ENCODE peak calls at places on chromosomes 2 and 18, in four cellular contexts. J, L, A and S are unnamed samples.

GRCh38 chr18:13438507-13439056 is 220.0 kb downstream of the LDLRAD4 start:
- DNase-seq in A (no peak), L (no peak), J (no peak), S (no peak)

GRCh38 chr2:68911714-68912510 is 40.7 kb upstream of the BMP10 start:
- DNase-seq in A (no peak), L (no peak), J (no peak), S (no peak)

GRCh38 chr18:45828917-45829811 is 3.7 kb downstream of the SIGLEC15 start:
- DNase-seq in A (no peak), J (no peak), L (no peak), S (peak; percentile 77)

GRCh38 chr2:172449916-172450550 is 22.6 kb downstream of the ITGA6 start:
- DNase-seq in A (no peak), L (no peak), J (no peak), S (no peak)

GRCh38 chr2:18435425-18436037 is 124.9 kb downstream of the RDH14 start:
- DNase-seq in L (no peak), A (no peak), J (no peak), S (no peak)

GRCh38 chr2:230981704-230982103 is 14.2 kb upstream of the SPATA3 start:
- DNase-seq in L (no peak), J (peak; percentile 18), A (no peak), S (no peak)

GRCh38 chr18:32373995-32374394 is 96.7 kb downstream of the GAREM1 start:
- DNase-seq in A (no peak), L (peak; percentile 65), J (no peak), S (no peak)

GRCh38 chr2:160977376-160977775 is 182.9 kb upstream of the TANK start:
- DNase-seq in A (no peak), L (no peak), J (no peak), S (no peak)

GRCh38 chr2:207528980-207529329 is 807 bp upstream of the CREB1 start:
- DNase-seq in J (peak; percentile 82), A (peak; percentile 61), L (peak; percentile 54), S (no peak)

GRCh38 chr2:26274058-26274613 is 29.4 kb downstream of the HADHB start:
- DNase-seq in J (peak; percentile 89), A (peak; percentile 59), L (peak; percentile 88), S (no peak)

GRCh38 chr2:188693111-188693510 is 281.1 kb upstream of the COL3A1 start:
- DNase-seq in A (no peak), J (no peak), L (no peak), S (peak; percentile 59)

GRCh38 chr2:121727332-121727731 is 9.3 kb downstream of the NIFK start:
- DNase-seq in A (no peak), L (no peak), J (no peak), S (no peak)

GRCh38 chr2:86434290-86434689 is 6.9 kb upstream of the KDM3A start:
- DNase-seq in A (no peak), J (no peak), L (no peak), S (no peak)

GRCh38 chr2:101463458-101463857 is 11.5 kb downstream of the RFX8 start:
- DNase-seq in J (no peak), L (no peak), A (no peak), S (no peak)

GRCh38 chr2:30914456-30914855 is 107.2 kb upstream of the CAPN13 start:
- DNase-seq in A (no peak), L (no peak), J (no peak), S (no peak)

GRCh38 chr2:84847326-84848050 is 33.4 kb downstream of the TRABD2A start:
- DNase-seq in L (no peak), J (no peak), A (no peak), S (no peak)

GRCh38 chr2:55408946-55409868 is 10.4 kb downstream of the CCDC88A start:
- DNase-seq in J (no peak), A (no peak), L (no peak), S (no peak)

GRCh38 chr2:232138441-232138840 is 176.9 kb downstream of the DIS3L2 start:
- DNase-seq in A (no peak), L (no peak), J (no peak), S (no peak)

GRCh38 chr2:100819365-100820345 is at the start of gene NPAS2:
- DNase-seq in J (peak; percentile 77), L (peak; percentile 53), A (peak; percentile 43), S (no peak)

GRCh38 chr2:219433666-219434467 is 776 bp upstream of the SPEG start:
- DNase-seq in J (peak; percentile 94), L (no peak), A (no peak), S (peak; percentile 31)

GRCh38 chr2:41698787-41699422 is 348.9 kb upstream of the PKDCC start:
- DNase-seq in L (peak; percentile 25), J (peak; percentile 68), A (peak; percentile 59), S (no peak)

GRCh38 chr18:6821346-6821745 is 91.8 kb downstream of the ARHGAP28 start:
- DNase-seq in L (no peak), J (no peak), A (no peak), S (no peak)

GRCh38 chr2:100192300-100192699 is 49.9 kb upstream of the AFF3 start:
- DNase-seq in J (no peak), A (no peak), L (no peak), S (no peak)

GRCh38 chr2:97718051-97718882 is 4.9 kb downstream of the ZAP70 start:
- DNase-seq in A (no peak), J (peak; percentile 55), L (no peak), S (peak; percentile 93)

GRCh38 chr18:55422456-55423185 is 165.4 kb downstream of the TCF4 start:
- DNase-seq in A (peak; percentile 55), J (peak; percentile 72), L (no peak), S (no peak)

GRCh38 chr2:118403658-118404451 is 315.6 kb downstream of the INSIG2 start:
- DNase-seq in A (no peak), J (no peak), L (no peak), S (no peak)

GRCh38 chr18:59540819-59541218 is 156.4 kb downstream of the CCBE1 start:
- DNase-seq in A (no peak), J (no peak), L (no peak), S (no peak)

GRCh38 chr2:223260681-223261080 is 208.7 kb downstream of the KCNE4 start:
- DNase-seq in J (no peak), A (no peak), L (no peak), S (no peak)

GRCh38 chr2:69185807-69186206 is 172.8 kb downstream of the ANTXR1 start:
- DNase-seq in L (no peak), J (no peak), A (no peak), S (no peak)

GRCh38 chr2:15111718-15112117 is 449.4 kb downstream of the NBAS start:
- DNase-seq in L (no peak), A (no peak), J (no peak), S (no peak)

GRCh38 chr2:230226090-230226551 is 585 bp downstream of the SP140 start:
- DNase-seq in A (no peak), J (no peak), L (no peak), S (no peak)

GRCh38 chr2:69947078-69947801 is 14.2 kb downstream of the ASPRV1 start:
- DNase-seq in L (no peak), J (no peak), A (no peak), S (no peak)

GRCh38 chr18:596288-596881 is 403 bp upstream of the CLUL1 start:
- DNase-seq in L (peak; percentile 56), J (no peak), A (no peak), S (no peak)

GRCh38 chr2:144522741-144523605 is 3.1 kb upstream of the ZEB2 start:
- DNase-seq in L (no peak), A (no peak), J (no peak), S (peak; percentile 80)

GRCh38 chr2:105143467-105144127 is 97.9 kb upstream of the GPR45 start:
- DNase-seq in A (peak; percentile 16), J (no peak), L (no peak), S (peak; percentile 79)

GRCh38 chr2:17615728-17616351 is 75.3 kb downstream of the VSNL1 start:
- DNase-seq in A (no peak), L (no peak), J (no peak), S (no peak)

GRCh38 chr2:105454801-105455485 is 56.1 kb upstream of the FHL2 start:
- DNase-seq in A (no peak), J (no peak), L (peak; percentile 25), S (no peak)

DNA sequence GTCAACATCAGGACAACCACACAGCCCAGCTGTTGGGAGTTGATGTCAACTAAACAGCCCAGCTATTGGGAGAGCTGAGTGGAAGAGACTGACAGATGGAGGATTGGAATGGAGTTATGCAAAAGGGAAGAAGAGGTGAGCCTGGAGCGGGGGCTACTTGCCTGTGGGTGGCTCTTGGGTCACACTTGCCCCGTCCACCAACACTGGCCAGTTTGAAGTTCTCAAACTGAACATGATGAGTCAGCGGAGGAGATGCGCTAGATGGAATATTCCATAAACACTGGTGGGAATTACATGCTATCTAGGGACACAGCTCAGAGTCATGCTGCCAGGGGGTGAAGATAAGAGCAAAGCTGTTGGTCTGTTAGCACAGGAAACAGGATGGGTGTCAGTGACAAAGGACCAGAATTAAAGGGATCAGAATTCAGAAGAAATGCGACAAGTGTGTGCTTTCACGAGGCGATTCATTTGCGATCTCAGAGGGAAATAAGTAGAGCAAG is 33.2 kb upstream of the AGAP1 start:
- DNase-seq in L (no peak), J (no peak), A (no peak), S (no peak)
- TF ChIP-seq POLR2A in L (no peak), J (no peak), A (no peak), S (no peak)

GRCh38 chr2:201343559-201343958 is 13.6 kb downstream of the FLACC1 start:
- DNase-seq in J (no peak), A (no peak), L (no peak), S (no peak)

GRCh38 chr2:201342923-201343322 is 14.2 kb downstream of the FLACC1 start:
- DNase-seq in A (no peak), L (no peak), J (no peak), S (no peak)

GRCh38 chr2:201345636-201346213 is 11.4 kb downstream of the FLACC1 start:
- DNase-seq in J (no peak), A (no peak), L (no peak), S (no peak)

GRCh38 chr2:201347154-201347553 is 10.0 kb downstream of the FLACC1 start:
- DNase-seq in J (no peak), A (no peak), L (no peak), S (no peak)

GRCh38 chr2:201344663-201345366 is 12.3 kb downstream of the FLACC1 start:
- DNase-seq in A (no peak), L (no peak), J (no peak), S (no peak)
- TF ChIP-seq CTCF in A (no peak), L (no peak), J (no peak), S (no peak)

GRCh38 chr2:64649626-64650025 is 4.1 kb downstream of the SERTAD2 start:
- DNase-seq in L (peak; percentile 45), A (no peak), J (no peak), S (no peak)
- TF ChIP-seq POLR2A in L (no peak), A (no peak), J (no peak), S (no peak)

GRCh38 chr2:65142515-65142914 is 12.6 kb upstream of the RAB1A start:
- DNase-seq in L (no peak), J (no peak), A (no peak), S (no peak)
- TF ChIP-seq CTCF in L (peak; percentile 13), J (no peak), A (no peak), S (no peak)

GRCh38 chr2:224520064-224520463 is 65.1 kb downstream of the CUL3 start:
- DNase-seq in A (no peak), J (no peak), L (no peak), S (no peak)
- TF ChIP-seq POLR2A in A (no peak), J (no peak), L (no peak), S (no peak)